ENCODE peak calls at places on chromosomes 7 and 10, in five cellular contexts. B, T, W, A and V are unnamed samples.
A peak's percentile ranks its signal among the peaks of the same experiment; 100 is the strongest.

GRCh38 chr7:437293-438280 is 82.1 kb downstream of the PDGFA start:
- DNase-seq in T (no peak), A (no peak), B (no peak), W (no peak), V (no peak)

GRCh38 chr7:40714338-40715052 is 579.7 kb downstream of the SUGCT start:
- DNase-seq in T (no peak), B (no peak), W (peak; percentile 33), A (no peak), V (no peak)

GRCh38 chr10:129032626-129033353 is 434.3 kb upstream of the MGMT start:
- DNase-seq in A (no peak), T (no peak), W (no peak), B (no peak), V (no peak)

GRCh38 chr7:102320601-102321350 is 34.1 kb downstream of the SH2B2 start:
- DNase-seq in T (no peak), W (peak; percentile 36), A (no peak), B (no peak), V (no peak)

GRCh38 chr10:88386204-88386877 is 196.8 kb downstream of the RNLS start:
- DNase-seq in B (peak; percentile 85), W (peak; percentile 18), T (no peak), A (no peak), V (peak; percentile 53)

GRCh38 chr10:16848562-16849154 is 31.4 kb upstream of the RSU1 start:
- DNase-seq in B (no peak), T (no peak), W (no peak), A (no peak), V (no peak)

GRCh38 chr7:48154792-48155413 is 16.4 kb upstream of the ABCA13 start:
- DNase-seq in A (no peak), W (peak; percentile 32), B (no peak), T (peak; percentile 26), V (peak; percentile 73)

GRCh38 chr7:66871076-66871475 is 49.9 kb upstream of the TMEM248 start:
- DNase-seq in A (no peak), W (no peak), T (no peak), B (no peak), V (no peak)

GRCh38 chr7:1401011-1401410 is 58.3 kb downstream of the MICALL2 start:
- DNase-seq in T (no peak), A (no peak), W (no peak), B (no peak), V (no peak)

GRCh38 chr7:1043552-1044188 is 676 bp upstream of the GPR146 start:
- DNase-seq in T (peak; percentile 29), A (no peak), W (no peak), B (no peak), V (peak; percentile 23)

GRCh38 chr10:74177140-74177677 is 26.2 kb downstream of the ADK start:
- DNase-seq in T (peak; percentile 63), A (no peak), W (no peak), B (no peak), V (peak; percentile 81)

GRCh38 chr7:108171164-108171563 is 41.0 kb upstream of the LAMB4 start:
- DNase-seq in B (no peak), T (no peak), W (no peak), A (no peak), V (no peak)

GRCh38 chr7:159099217-159099655 is 45.4 kb downstream of the VIPR2 start:
- DNase-seq in A (no peak), W (no peak), T (no peak), B (no peak), V (no peak)

GRCh38 chr10:62352356-62352963 is 21.7 kb upstream of the ZNF365 start:
- DNase-seq in B (no peak), A (no peak), W (no peak), T (no peak), V (no peak)

GRCh38 chr7:156380261-156380660 is 260.3 kb upstream of the RNF32 start:
- DNase-seq in W (no peak), B (no peak), A (no peak), T (no peak), V (peak; percentile 22)

GRCh38 chr10:86211691-86212390 is 154.8 kb downstream of the GRID1 start:
- DNase-seq in A (no peak), W (no peak), B (no peak), T (no peak), V (no peak)

GRCh38 chr7:100520138-100520537 is 18.9 kb upstream of the AGFG2 start:
- DNase-seq in T (no peak), B (no peak), A (no peak), W (no peak), V (no peak)

GRCh38 chr7:94431620-94432295 is 37.1 kb downstream of the COL1A2 start:
- DNase-seq in A (no peak), W (no peak), T (no peak), B (no peak), V (no peak)

GRCh38 chr10:24643679-24644209 is 79.9 kb downstream of the ARHGAP21 start:
- DNase-seq in B (no peak), W (no peak), A (no peak), T (peak; percentile 57), V (no peak)

GRCh38 chr10:28496481-28496961 is 36.4 kb upstream of the WAC start:
- DNase-seq in B (no peak), T (peak; percentile 56), W (no peak), A (no peak), V (peak; percentile 15)

GRCh38 chr10:99297033-99297432 is 32.1 kb upstream of the CNNM1 start:
- DNase-seq in A (no peak), B (no peak), W (peak; percentile 72), T (no peak), V (peak; percentile 14)

GRCh38 chr7:4139656-4140320 is 542.3 kb upstream of the FOXK1 start:
- DNase-seq in W (no peak), B (no peak), T (no peak), A (no peak), V (no peak)

GRCh38 chr10:80412521-80412920 is 4.2 kb downstream of the PRXL2A start:
- DNase-seq in T (no peak), B (no peak), W (no peak), A (no peak), V (no peak)

GRCh38 chr7:138752568-138753518 is 45.0 kb upstream of the TMEM213 start:
- DNase-seq in A (no peak), W (peak; percentile 43), T (no peak), B (peak; percentile 38), V (peak; percentile 92)

GRCh38 chr7:158125091-158125490 is 462.5 kb downstream of the PTPRN2 start:
- DNase-seq in W (no peak), B (no peak), A (no peak), T (no peak), V (no peak)

GRCh38 chr7:64515781-64516180 is 47.1 kb downstream of the ZNF680 start:
- DNase-seq in B (no peak), T (no peak), W (no peak), A (no peak), V (no peak)

GRCh38 chr10:34216348-34216908 is 598.7 kb downstream of the PARD3 start:
- DNase-seq in A (no peak), T (no peak), B (no peak), W (peak; percentile 62), V (peak; percentile 76)

GRCh38 chr10:72322280-72323058 is 32.2 kb downstream of the DNAJB12 start:
- DNase-seq in W (no peak), B (no peak), T (no peak), A (no peak), V (no peak)

GRCh38 chr7:2892571-2892970 is 48.5 kb upstream of the GNA12 start:
- DNase-seq in A (no peak), B (no peak), W (no peak), T (no peak), V (no peak)

GRCh38 chr7:77887567-77887966 is 89.0 kb downstream of the PHTF2 start:
- DNase-seq in A (no peak), B (no peak), W (no peak), T (no peak), V (no peak)

GRCh38 chr7:143384741-143385631 is 3.8 kb downstream of the ZYX start:
- DNase-seq in T (no peak), B (no peak), W (no peak), A (no peak), V (no peak)

GRCh38 chr7:155763721-155764431 is 48.4 kb downstream of the SHH start:
- DNase-seq in W (no peak), T (no peak), B (no peak), A (no peak), V (no peak)

GRCh38 chr7:87426160-87426559 is 49.3 kb downstream of the ABCB4 start:
- DNase-seq in T (no peak), W (no peak), B (no peak), A (no peak), V (no peak)

GRCh38 chr7:87414400-87415188 is 60.9 kb downstream of the ABCB4 start:
- DNase-seq in W (no peak), T (no peak), A (no peak), B (no peak), V (peak; percentile 61)

GRCh38 chr7:87416682-87417587 is 58.5 kb downstream of the ABCB4 start:
- DNase-seq in W (peak; percentile 48), A (peak; percentile 27), B (peak; percentile 44), T (peak; percentile 81), V (peak; percentile 59)

GRCh38 chr7:87424075-87424474 is 51.4 kb downstream of the ABCB4 start:
- DNase-seq in B (no peak), T (no peak), A (no peak), W (no peak), V (no peak)

GRCh38 chr7:87420173-87420572 is 55.3 kb downstream of the ABCB4 start:
- DNase-seq in B (no peak), W (no peak), T (peak; percentile 35), A (no peak), V (no peak)
- TF ChIP-seq CHD2 in B (no peak), W (no peak), T (no peak), A (no peak), V (no peak)

GRCh38 chr10:126408953-126409641 is 20.8 kb upstream of the ADAM12 start:
- DNase-seq in W (no peak), A (no peak), B (no peak), T (no peak), V (no peak)
- TF ChIP-seq GABPA in W (no peak), A (no peak), B (no peak), T (no peak), V (no peak)

GRCh38 chr7:137399827-137400823 is 56.6 kb upstream of the PTN start:
- DNase-seq in A (no peak), W (no peak), B (no peak), T (no peak), V (no peak)
- TF ChIP-seq CHD2 in A (no peak), W (no peak), B (no peak), T (no peak), V (no peak)

DNA sequence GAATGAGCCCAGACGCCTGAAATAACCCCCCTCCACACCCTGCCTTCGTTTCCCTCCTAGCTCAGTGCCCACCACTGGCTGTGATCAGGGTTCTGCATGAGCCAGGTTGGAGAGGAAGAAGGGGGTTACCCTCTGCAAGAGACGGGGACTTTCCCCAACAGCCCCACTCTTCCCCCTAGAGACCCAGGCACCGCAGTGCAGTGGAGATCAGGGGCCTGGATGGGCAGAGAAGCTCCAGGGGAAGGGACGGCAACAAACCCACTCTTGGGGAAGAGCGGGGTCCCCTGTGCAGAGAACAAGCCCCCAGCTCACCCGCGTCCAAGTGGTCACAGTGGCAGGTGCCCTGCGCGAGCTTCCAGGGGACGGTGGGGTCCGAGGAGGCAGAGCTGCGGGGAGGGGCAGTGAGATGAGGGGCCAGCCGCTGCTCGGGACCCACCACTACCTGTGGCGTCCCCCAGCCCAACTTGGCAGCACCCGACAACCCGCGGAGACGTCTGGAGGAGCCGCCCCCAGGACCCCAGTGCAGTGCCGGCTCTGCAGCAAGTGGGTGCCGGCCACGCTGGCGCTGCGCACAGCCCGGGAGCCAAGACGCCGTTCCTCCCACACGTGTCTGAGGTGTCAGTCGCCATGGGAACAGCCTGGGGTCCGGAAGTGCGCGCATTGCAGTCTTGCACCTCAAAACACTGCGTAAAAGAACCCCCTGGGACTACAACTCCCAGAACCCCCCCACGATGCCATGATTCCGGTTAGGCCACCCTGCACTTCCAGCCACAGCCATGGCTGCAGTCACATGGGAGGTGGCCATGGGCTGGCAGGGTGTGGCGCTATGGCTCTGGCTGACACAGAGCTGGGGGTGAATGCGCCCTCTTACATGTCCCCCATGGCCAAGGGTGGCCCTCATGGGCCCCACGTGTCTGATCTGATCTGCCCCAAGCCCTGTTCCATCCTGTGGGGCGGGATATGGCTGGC is 45.8 kb upstream of the WIPI2 start:
- DNase-seq in W (peak; percentile 40), A (no peak), T (peak; percentile 30), B (peak; percentile 55), V (no peak)
- TF ChIP-seq GABPA in W (no peak), A (no peak), T (no peak), B (peak; percentile 75), V (no peak)